ENCODE peak calls at places on chromosomes 13 and 19, in ten cellular contexts. E is thyroid gland, D is astrocyte of the cerebellum, W is body of pancreas, O is endothelial cell, H is glutamatergic neuron, C is adrenal gland, P is GM23338, G is heart right ventricle, R is BJ. T is an unnamed sample.

GRCh38 chr19:32688315-32688714 is 3.3 kb upstream of the NUDT19 start:
- DNase-seq in E (no peak), C (peak; percentile 59), G (no peak), R (no peak), D (no peak), O (no peak), W (no peak), P (no peak), H (no peak), T (peak; percentile 33)

GRCh38 chr19:46728693-46729339 is 11.9 kb upstream of the PRKD2 start:
- DNase-seq in D (no peak), R (no peak), O (peak; percentile 89), W (peak; percentile 73), E (peak; percentile 67), C (peak; percentile 83), P (peak; percentile 85), G (peak; percentile 77), H (peak; percentile 93), T (peak; percentile 80)

GRCh38 chr13:60019119-60019993 is 144.4 kb downstream of the DIAPH3 start:
- DNase-seq in E (no peak), W (no peak), D (peak; percentile 6), P (peak; percentile 16), O (no peak), C (no peak), H (no peak), G (no peak), R (no peak), T (no peak)

GRCh38 chr19:55116232-55117062 is 990 bp downstream of the PPP1R12C start:
- DNase-seq in W (peak; percentile 41), O (no peak), R (no peak), C (peak; percentile 72), P (peak; percentile 63), G (peak; percentile 77), E (peak; percentile 23), H (peak; percentile 57), D (no peak), T (peak; percentile 69)

GRCh38 chr13:62356977-62357376 is 941.3 kb upstream of the PCDH20 start:
- DNase-seq in W (no peak), O (no peak), R (no peak), C (no peak), D (no peak), H (no peak), P (no peak), E (no peak), G (no peak), T (no peak)

GRCh38 chr19:55703790-55704215 is 28.8 kb downstream of the EPN1 start:
- DNase-seq in C (peak; percentile 50), O (peak; percentile 60), P (peak; percentile 86), G (no peak), D (no peak), H (peak; percentile 62), E (peak; percentile 44), W (peak; percentile 73), R (no peak), T (peak; percentile 69)

GRCh38 chr19:46755077-46755852 is 9.0 kb upstream of the STRN4 start:
- DNase-seq in E (no peak), R (no peak), P (no peak), D (no peak), G (no peak), H (no peak), C (peak; percentile 42), O (no peak), W (no peak), T (no peak)

GRCh38 chr19:50780753-50781480 is 9.3 kb upstream of the ACP4 start:
- DNase-seq in R (no peak), C (no peak), P (no peak), D (peak; percentile 55), O (no peak), E (peak; percentile 15), W (no peak), H (peak; percentile 73), G (no peak), T (no peak)

GRCh38 chr19:53775524-53775923 is 48.6 kb downstream of the NLRP12 start:
- DNase-seq in C (no peak), R (no peak), D (no peak), G (no peak), E (no peak), W (no peak), H (no peak), O (no peak), P (no peak), T (no peak)
- TF ChIP-seq CTCF in C (no peak), R (no peak), D (no peak), G (no peak), E (no peak), W (no peak), H (no peak), O (no peak), P (no peak), T (no peak)

GRCh38 chr19:14350302-14350701 is 30.9 kb upstream of the ADGRE5 start:
- DNase-seq in H (no peak), O (no peak), W (no peak), R (no peak), C (no peak), D (no peak), G (no peak), E (no peak), P (no peak), T (no peak)

GRCh38 chr19:14350866-14351265 is 30.4 kb upstream of the ADGRE5 start:
- DNase-seq in G (no peak), P (no peak), O (no peak), H (no peak), W (no peak), R (no peak), C (no peak), E (no peak), D (no peak), T (no peak)

GRCh38 chr19:14346279-14346678 is 35.0 kb upstream of the ADGRE5 start:
- DNase-seq in H (no peak), O (no peak), W (no peak), E (no peak), C (no peak), G (no peak), D (no peak), P (no peak), R (no peak), T (no peak)

GRCh38 chr19:14349426-14349825 is 31.8 kb upstream of the ADGRE5 start:
- DNase-seq in O (no peak), P (no peak), R (no peak), E (no peak), D (no peak), W (no peak), C (no peak), H (no peak), G (no peak), T (no peak)

GRCh38 chr19:14347999-14348889 is 33.0 kb upstream of the ADGRE5 start:
- DNase-seq in P (peak; percentile 78), E (peak; percentile 53), D (no peak), O (peak; percentile 76), H (peak; percentile 79), C (peak; percentile 59), W (peak; percentile 63), R (no peak), G (peak; percentile 61), T (peak; percentile 77)
- TF ChIP-seq CTCF in P (peak; percentile 97), E (peak; percentile 60), D (peak; percentile 97), O (peak; percentile 91), H (peak; percentile 92), C (peak; percentile 93), W (peak; percentile 85), R (peak; percentile 100), G (peak; percentile 93), T (peak; percentile 99)

GRCh38 chr19:18776288-18776594 is 14.9 kb downstream of the COMP start:
- DNase-seq in D (no peak), O (no peak), P (no peak), E (no peak), R (no peak), W (no peak), G (no peak), C (peak; percentile 31), H (no peak), T (no peak)
- TF ChIP-seq CTCF in D (peak; percentile 46), O (no peak), P (peak; percentile 52), E (no peak), R (peak; percentile 69), W (no peak), G (no peak), C (no peak), H (no peak), T (no peak)

DNA sequence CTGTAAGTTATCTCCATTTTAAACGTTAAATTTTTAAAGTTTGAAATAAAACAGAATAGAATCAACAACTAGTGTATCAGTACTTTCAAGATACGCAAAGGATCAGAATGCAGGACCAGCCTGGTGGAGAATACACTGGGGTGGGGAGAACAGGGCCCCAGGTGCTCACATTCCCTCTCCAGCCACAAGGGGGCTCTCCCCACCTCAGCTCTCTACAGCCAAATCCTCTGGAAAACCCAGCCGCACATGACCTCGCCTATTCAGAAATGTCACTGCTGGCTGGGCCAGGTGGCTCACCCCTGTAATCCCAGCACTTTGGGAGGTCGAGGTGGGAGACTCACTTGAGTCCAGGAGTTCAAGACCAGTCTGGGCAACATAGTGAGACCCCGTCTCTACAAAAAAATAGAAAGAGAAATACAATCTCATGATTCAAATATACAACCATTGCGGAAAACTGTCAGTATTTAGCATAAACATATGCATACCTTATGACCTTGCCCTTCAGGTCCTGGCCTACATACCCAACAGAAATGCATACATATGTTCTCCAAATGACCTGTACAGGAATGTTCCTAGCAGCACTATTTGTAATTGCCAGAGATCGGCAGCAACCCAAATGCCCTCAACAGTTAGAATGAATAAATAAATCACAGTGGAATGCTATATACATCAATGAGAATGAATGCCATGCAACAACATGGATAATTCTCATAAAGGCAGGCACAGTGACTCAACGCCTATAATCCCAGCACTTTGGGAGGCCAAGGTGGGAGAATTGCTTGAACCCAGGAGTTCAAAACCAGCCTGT is 18.4 kb downstream of the TEX101 start:
- DNase-seq in R (no peak), W (peak; percentile 61), G (peak; percentile 37), C (peak; percentile 75), D (peak; percentile 6), H (peak; percentile 73), O (peak; percentile 69), P (peak; percentile 89), E (peak; percentile 50), T (peak; percentile 74)
- TF ChIP-seq CTCF in R (peak; percentile 90), W (peak; percentile 62), G (peak; percentile 41), C (peak; percentile 85), D (peak; percentile 82), H (peak; percentile 88), O (peak; percentile 82), P (peak; percentile 86), E (peak; percentile 38), T (peak; percentile 85)